ENCODE peak calls at places on chromosomes 6 and 20, in four cellular contexts. Y is breast epithelium, T is astrocyte of the spinal cord, Q is tibial artery. S is an unnamed sample.
A peak's percentile ranks its signal among the peaks of the same experiment; 100 is the strongest.

GRCh38 chr6:142384455-142385332 is 82.9 kb downstream of the ADGRG6 start:
- DNase-seq in Q (no peak), Y (no peak), T (peak; percentile 25), S (no peak)

GRCh38 chr6:36624461-36625160 is 30.4 kb downstream of the SRSF3 start:
- DNase-seq in Y (no peak), Q (peak; percentile 42), T (no peak), S (no peak)

GRCh38 chr20:50467618-50468373 is 42.4 kb upstream of the PTPN1 start:
- DNase-seq in Q (no peak), Y (no peak), T (peak; percentile 41), S (no peak)

GRCh38 chr20:21529863-21530262 is 16.0 kb upstream of the NKX2-2 start:
- DNase-seq in T (no peak), Y (no peak), Q (no peak), S (no peak)

GRCh38 chr6:85403331-85404015 is 46.4 kb upstream of the NT5E start:
- DNase-seq in Y (no peak), Q (no peak), T (peak; percentile 95), S (no peak)

GRCh38 chr6:150450918-150451317 is 82.1 kb downstream of the IYD start:
- DNase-seq in Y (no peak), T (no peak), Q (no peak), S (no peak)

GRCh38 chr20:38859070-38859690 is 53.7 kb downstream of the PPP1R16B start:
- DNase-seq in Q (no peak), Y (no peak), T (no peak), S (no peak)

GRCh38 chr20:53949319-53949839 is 121.0 kb downstream of the BCAS1 start:
- DNase-seq in T (peak; percentile 93), Y (no peak), Q (no peak), S (no peak)

GRCh38 chr20:37348643-37349516 is 2.9 kb downstream of the SRC start:
- DNase-seq in Y (no peak), Q (peak; percentile 53), T (no peak), S (no peak)

GRCh38 chr6:47631248-47632196 is 66.9 kb upstream of the ADGRF4 start:
- DNase-seq in Y (no peak), T (peak; percentile 64), Q (no peak), S (peak; percentile 39)

GRCh38 chr6:161429921-161430490 is 156.1 kb upstream of the AGPAT4 start:
- DNase-seq in Q (no peak), T (no peak), Y (no peak), S (no peak)

GRCh38 chr6:167079853-167080297 is 43.0 kb upstream of the CCR6 start:
- DNase-seq in Q (no peak), T (no peak), Y (no peak), S (no peak)

GRCh38 chr20:32621071-32621913 is 36.2 kb upstream of the NOL4L start:
- DNase-seq in Q (no peak), Y (no peak), T (no peak), S (peak; percentile 26)

GRCh38 chr6:52375780-52376556 is 14.0 kb downstream of the PAQR8 start:
- DNase-seq in Y (no peak), Q (no peak), T (no peak), S (no peak)

GRCh38 chr6:150320450-150320849 is 48.4 kb upstream of the IYD start:
- DNase-seq in Q (peak; percentile 70), T (peak; percentile 35), Y (no peak), S (peak; percentile 93)

GRCh38 chr6:168605964-168606363 is 165.0 kb downstream of the SMOC2 start:
- DNase-seq in T (no peak), Y (no peak), Q (peak; percentile 17), S (no peak)

GRCh38 chr6:43917878-43918382 is 147.9 kb downstream of the VEGFA start:
- DNase-seq in Y (no peak), Q (no peak), T (peak; percentile 37), S (no peak)

GRCh38 chr6:106039836-106040592 is 46.1 kb upstream of the PRDM1 start:
- DNase-seq in Q (no peak), T (no peak), Y (no peak), S (no peak)

GRCh38 chr20:32470025-32470861 is 112.1 kb downstream of the ASXL1 start:
- DNase-seq in Q (no peak), T (peak; percentile 88), Y (no peak), S (no peak)

GRCh38 chr6:168525114-168525513 is 84.1 kb downstream of the SMOC2 start:
- DNase-seq in Y (no peak), Q (no peak), T (no peak), S (no peak)

GRCh38 chr20:47438464-47439381 is 63.0 kb upstream of the NCOA3 start:
- DNase-seq in Y (no peak), T (no peak), Q (no peak), S (peak; percentile 25)

GRCh38 chr20:56573989-56574388 is 40.9 kb downstream of the FAM209B start:
- DNase-seq in T (no peak), Y (no peak), Q (no peak), S (no peak)

GRCh38 chr6:20302702-20303251 is 90.5 kb upstream of the MBOAT1 start:
- DNase-seq in T (peak; percentile 41), Q (no peak), Y (no peak), S (no peak)

GRCh38 chr6:145015739-145016558 is 719.4 kb downstream of the EPM2A start:
- DNase-seq in T (peak; percentile 94), Y (no peak), Q (no peak), S (no peak)

GRCh38 chr6:33610779-33611421 is 10.2 kb upstream of the ITPR3 start:
- DNase-seq in Q (peak; percentile 59), T (no peak), Y (no peak), S (no peak)

GRCh38 chr6:1255646-1256365 is 56.1 kb upstream of the FOXQ1 start:
- DNase-seq in Q (no peak), T (no peak), Y (no peak), S (no peak)

GRCh38 chr20:60583741-60584140 is 625.5 kb downstream of the CDH26 start:
- DNase-seq in Q (no peak), T (no peak), Y (no peak), S (no peak)

GRCh38 chr6:150517175-150517574 is 82.5 kb upstream of the PLEKHG1 start:
- DNase-seq in Q (no peak), Y (no peak), T (no peak), S (no peak)

GRCh38 chr6:36123270-36124139 is 6.8 kb upstream of the MAPK13 start:
- DNase-seq in Y (peak; percentile 84), T (peak; percentile 66), Q (peak; percentile 89), S (peak; percentile 47)

GRCh38 chr20:63284083-63284440 is 8.9 kb upstream of the COL20A1 start:
- DNase-seq in Y (no peak), Q (no peak), T (no peak), S (no peak)

GRCh38 chr20:63285636-63286615 is 7.1 kb upstream of the COL20A1 start:
- DNase-seq in Y (no peak), T (no peak), Q (no peak), S (no peak)

GRCh38 chr20:63284981-63285524 is 7.9 kb upstream of the COL20A1 start:
- DNase-seq in Q (no peak), T (no peak), Y (no peak), S (no peak)

GRCh38 chr20:63283397-63284082 is 9.4 kb upstream of the COL20A1 start:
- DNase-seq in Q (no peak), T (no peak), Y (no peak), S (no peak)

GRCh38 chr20:63284544-63284949 is 8.4 kb upstream of the COL20A1 start:
- DNase-seq in Y (no peak), T (no peak), Q (no peak), S (no peak)
- TF ChIP-seq CTCF in Y (no peak), T (no peak), Q (no peak), S (no peak)

GRCh38 chr20:19633985-19634384 is 124.1 kb upstream of the RIN2 start:
- DNase-seq in T (peak; percentile 8), Q (no peak), Y (no peak), S (no peak)
- H3K4me3 ChIP-seq in T (no peak overlapping the region), Q (no peak overlapping the region), Y (no peak overlapping the region), S (no peak overlapping the region)

GRCh38 chr20:3276400-3277015 is 37.5 kb upstream of the SLC4A11 start:
- DNase-seq in T (no peak), Y (no peak), Q (no peak), S (no peak)
- TF ChIP-seq CTCF in T (peak; percentile 27), Y (no peak), Q (no peak), S (peak; percentile 39)

GRCh38 chr6:27287751-27288135 is 24.3 kb downstream of the POM121L2 start:
- DNase-seq in Y (no peak), Q (no peak), T (no peak), S (no peak)
- H3K4me3 ChIP-seq in Y (no peak overlapping the region), Q (no peak overlapping the region), T (no peak overlapping the region), S (peak overlapping the region; percentile 45)

GRCh38 chr6:15511248-15512125 is 151.3 kb downstream of the DTNBP1 start:
- DNase-seq in T (no peak), Y (no peak), Q (no peak), S (no peak)

GRCh38 chr6:15510536-15511247 is 152.1 kb downstream of the DTNBP1 start:
- DNase-seq in T (no peak), Y (no peak), Q (no peak), S (no peak)

GRCh38 chr6:15513801-15514711 is 148.8 kb downstream of the DTNBP1 start:
- DNase-seq in T (no peak), Y (no peak), Q (no peak), S (no peak)

GRCh38 chr6:15513131-15513771 is 149.6 kb downstream of the DTNBP1 start:
- DNase-seq in Q (no peak), T (no peak), Y (no peak), S (no peak)

DNA sequence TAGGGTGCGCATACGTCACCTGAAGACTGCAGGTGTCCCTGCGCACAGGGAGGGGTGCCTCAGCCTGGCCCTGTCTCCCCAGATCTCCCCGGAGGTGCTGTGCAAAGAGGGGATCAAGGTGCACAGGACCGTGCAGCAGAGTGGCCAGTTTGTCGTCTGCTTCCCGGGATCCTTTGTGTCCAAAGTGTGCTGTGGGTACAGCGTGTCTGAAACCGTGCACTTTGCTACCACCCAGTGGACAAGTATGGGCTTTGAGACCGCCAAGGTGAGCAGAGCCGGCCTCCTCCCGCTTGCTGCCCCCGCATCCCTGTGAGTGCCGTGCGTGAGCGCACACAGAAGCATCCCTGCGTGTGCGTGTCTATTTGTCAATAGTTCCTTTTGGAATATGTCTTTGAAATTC is 150.7 kb downstream of the DTNBP1 start:
- DNase-seq in Y (no peak), T (no peak), Q (no peak), S (no peak)
- TF ChIP-seq CTCF in Y (no peak), T (peak; percentile 7), Q (no peak), S (peak; percentile 25)

DNA sequence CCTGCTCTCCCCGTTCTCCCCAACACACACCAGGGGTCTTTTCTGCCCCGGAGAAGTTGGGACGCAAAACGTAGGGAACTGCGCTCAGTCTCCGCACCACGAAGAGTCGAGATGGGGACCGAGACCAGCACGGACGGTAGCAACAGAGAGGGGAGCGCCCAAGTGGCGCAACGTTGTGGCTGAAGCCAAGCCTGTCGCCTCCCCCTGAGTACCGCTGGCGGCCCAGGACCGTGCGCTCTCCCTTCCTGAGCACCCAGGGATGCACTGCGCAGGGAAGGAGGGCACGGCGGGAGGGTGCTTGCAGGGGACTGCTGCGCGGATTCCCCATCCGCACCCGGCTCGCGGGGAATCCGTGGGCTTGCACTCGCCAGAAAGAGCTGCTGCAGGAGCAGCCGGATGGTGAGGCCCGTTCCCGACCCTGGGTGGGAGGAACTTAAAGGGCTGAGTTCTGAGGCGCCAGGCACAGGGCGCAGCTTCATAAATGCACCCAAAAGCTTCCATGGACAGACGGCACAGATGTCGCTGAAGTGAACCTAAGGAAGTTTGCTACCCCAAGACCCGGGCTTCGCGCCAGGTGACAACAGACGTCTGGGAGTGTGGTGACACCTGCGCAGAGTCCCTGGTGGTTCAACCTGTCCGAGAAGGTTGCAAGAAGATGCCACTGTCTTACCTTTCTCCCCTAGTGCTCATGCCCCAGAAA is 178.7 kb downstream of the TBXT start:
- DNase-seq in T (peak; percentile 17), Y (no peak), Q (no peak), S (no peak)
- H3K4me3 ChIP-seq in T (peak overlapping the region; percentile 48), Y (peak overlapping the region; percentile 69), Q (peak overlapping the region; percentile 52), S (no peak overlapping the region)

GRCh38 chr6:96542702-96543101 is 20.2 kb upstream of the FHL5 start:
- DNase-seq in T (no peak), Q (no peak), Y (no peak), S (no peak)
- TF ChIP-seq CTCF in T (peak; percentile 26), Q (peak; percentile 58), Y (no peak), S (peak; percentile 49)

S was measured in LNCaP clone FGC.